ENCODE peak calls at places on chromosomes 1 and 21, in four cellular contexts. W, H, D and F are unnamed samples. For H3K9me3, the result is how much of the 10 kb centered on the place peaks cover.

GRCh38 chr1:31239653-31240241 is at the start of gene NKAIN1:
- DNase-seq in W (no peak), H (peak), D (peak), F (no peak)

GRCh38 chr1:39701092-39701460 is 9.8 kb upstream of the HPCAL4 start:
- DNase-seq in H (no peak), W (peak), D (peak), F (no peak)

GRCh38 chr1:219092206-219092605 is 81.5 kb upstream of the LYPLAL1 start:
- DNase-seq in H (no peak), W (no peak), D (peak), F (no peak)

GRCh38 chr21:16891821-16892220 is 621.0 kb upstream of the CXADR start:
- DNase-seq in W (no peak), H (no peak), D (peak), F (no peak)

GRCh38 chr21:44510508-44511218 is 29.3 kb downstream of the KRTAP10-1 start:
- DNase-seq in W (no peak), H (peak), D (peak), F (peak)

GRCh38 chr1:217620814-217621213 is 10.1 kb downstream of the GPATCH2 start:
- DNase-seq in W (no peak), H (no peak), D (no peak), F (no peak)

GRCh38 chr21:36541721-36542139 is 61.8 kb upstream of the CLDN14 start:
- DNase-seq in D (no peak), W (no peak), H (no peak), F (no peak)

GRCh38 chr1:109815809-109816791 is 52.4 kb upstream of the EPS8L3 start:
- DNase-seq in H (no peak), D (no peak), W (no peak), F (no peak)

GRCh38 chr1:1298861-1299685 is 8.7 kb downstream of the ACAP3 start:
- DNase-seq in W (no peak), H (no peak), D (no peak), F (no peak)

GRCh38 chr1:67978988-67979516 is 71.4 kb downstream of the DIRAS3 start:
- DNase-seq in D (peak), H (no peak), W (no peak), F (no peak)

GRCh38 chr1:201745023-201745422 is 83.9 kb upstream of the IPO9 start:
- DNase-seq in W (no peak), D (peak), H (no peak), F (no peak)

GRCh38 chr1:184641894-184642293 is 112.8 kb downstream of the EDEM3 start:
- DNase-seq in H (no peak), W (no peak), D (no peak), F (no peak)

GRCh38 chr1:58762806-58763205 is 21.0 kb downstream of the JUN start:
- DNase-seq in W (no peak), D (peak), H (no peak), F (no peak)

GRCh38 chr1:200880212-200880611 is 7.4 kb downstream of the GPR25 start:
- DNase-seq in D (no peak), W (no peak), H (no peak), F (no peak)

GRCh38 chr1:202639500-202639899 is 70.8 kb downstream of the SYT2 start:
- DNase-seq in H (no peak), D (peak), W (no peak), F (no peak)

GRCh38 chr1:204130989-204131892 is 20.6 kb downstream of the ETNK2 start:
- DNase-seq in W (peak), D (peak), H (no peak), F (no peak)

GRCh38 chr21:46118871-46119564 is 21.1 kb downstream of the COL6A2 start:
- DNase-seq in W (peak), H (peak), D (no peak), F (peak)

GRCh38 chr1:181114574-181115366 is 26.3 kb downstream of the IER5 start:
- DNase-seq in W (no peak), H (no peak), D (no peak), F (no peak)

GRCh38 chr21:45880097-45881068 is 101.2 kb upstream of the COL6A1 start:
- DNase-seq in H (peak), D (peak), W (no peak), F (peak)

GRCh38 chr1:110638062-110638461 is 31.9 kb upstream of the KCNA2 start:
- DNase-seq in D (no peak), H (no peak), W (no peak), F (no peak)

GRCh38 chr1:156251527-156251926 is 3.7 kb upstream of the PAQR6 start:
- DNase-seq in W (no peak), H (no peak), D (no peak), F (no peak)

GRCh38 chr1:65247419-65248359 is 61.7 kb upstream of the DNAJC6 start:
- DNase-seq in H (no peak), D (peak), W (no peak), F (no peak)

GRCh38 chr21:44931137-44931500 is 8.7 kb upstream of the SLX9 start:
- DNase-seq in H (peak), W (no peak), D (peak), F (no peak)

GRCh38 chr1:63902844-63903589 is 129.2 kb downstream of the ROR1 start:
- DNase-seq in D (peak), H (no peak), W (peak), F (no peak)

GRCh38 chr21:23475518-23476189 is 2131.6 kb downstream of the MRPL39 start:
- DNase-seq in W (no peak), H (no peak), D (peak), F (no peak)

GRCh38 chr21:23480591-23481270 is 2126.6 kb downstream of the MRPL39 start:
- DNase-seq in D (no peak), H (no peak), W (no peak), F (no peak)

DNA sequence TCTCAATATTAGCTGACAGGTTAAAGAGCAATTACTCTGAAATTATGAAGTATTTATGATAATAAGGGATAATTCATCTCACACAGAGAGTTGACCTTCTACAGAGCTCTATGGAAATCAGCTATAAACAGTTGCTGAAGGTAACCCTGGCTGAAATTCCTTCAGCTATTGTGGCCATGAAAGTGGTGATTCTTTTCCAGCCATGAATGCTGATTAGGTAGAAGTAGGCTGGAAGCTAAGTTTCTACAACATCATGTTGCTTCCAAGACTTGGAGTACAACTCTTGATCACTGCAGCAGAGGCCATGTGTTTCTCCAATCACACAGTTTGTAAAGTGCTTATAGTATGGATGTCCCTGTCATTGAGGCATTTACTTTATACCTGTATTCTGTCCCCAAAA is 2128.9 kb downstream of the MRPL39 start:
- DNase-seq in W (no peak), D (no peak), H (no peak), F (no peak)
- H3K9me3 ChIP-seq in W (under half), D (under half), H (under half), F (under half)

GRCh38 chr1:2822621-2823145 is 21.2 kb upstream of the TTC34 start:
- DNase-seq in W (no peak), D (no peak), H (no peak), F (no peak)
- H3K9me3 ChIP-seq in W (under half), D (under half), H (under half), F (under half)

GRCh38 chr1:2908561-2908960 is 107.1 kb upstream of the TTC34 start:
- DNase-seq in D (no peak), W (no peak), H (no peak), F (no peak)

GRCh38 chr1:2908081-2908480 is 106.6 kb upstream of the TTC34 start:
- DNase-seq in H (no peak), D (no peak), W (no peak), F (no peak)

GRCh38 chr1:2909797-2910196 is 108.3 kb upstream of the TTC34 start:
- DNase-seq in W (no peak), H (no peak), D (no peak), F (no peak)

GRCh38 chr1:2911391-2912178 is 109.7 kb upstream of the ACTRT2 start:
- DNase-seq in H (no peak), D (no peak), W (no peak), F (no peak)

DNA sequence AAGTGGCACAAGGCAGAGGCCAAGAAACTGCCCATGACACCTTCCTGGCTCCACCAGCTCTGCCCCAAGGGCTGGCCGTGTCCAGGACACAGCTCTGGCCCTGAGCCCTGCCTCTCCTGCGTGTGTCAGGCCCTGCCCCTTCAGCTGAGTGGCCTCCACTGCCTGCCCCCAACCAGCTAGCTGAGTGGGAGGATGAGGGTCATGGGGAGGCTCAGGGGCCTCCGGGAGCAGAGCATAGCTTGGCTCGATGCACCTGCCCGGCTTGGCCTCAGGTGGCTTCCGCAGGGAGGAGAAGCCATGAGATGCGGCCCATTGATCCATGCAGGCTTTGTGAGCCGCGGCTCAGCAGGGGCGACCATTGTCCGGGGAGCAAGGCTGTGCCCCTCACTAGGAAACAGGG is 108.7 kb upstream of the TTC34 start:
- DNase-seq in D (no peak), H (no peak), W (no peak), F (no peak)
- H3K9me3 ChIP-seq in D (under half), H (under half), W (under half), F (under half)

GRCh38 chr1:2783069-2783434 is 18.4 kb downstream of the TTC34 start:
- DNase-seq in H (peak), W (no peak), D (no peak), F (no peak)
- H3K9me3 ChIP-seq in H (under half), W (under half), D (under half), F (under half)

GRCh38 chr21:33655591-33656221 is 13.4 kb downstream of the ITSN1 start:
- DNase-seq in D (peak), W (no peak), H (no peak), F (no peak)
- H3K9me3 ChIP-seq in D (under half), W (under half), H (under half), F (under half)

GRCh38 chr21:40176732-40177131 is 309.5 kb downstream of the PCP4 start:
- DNase-seq in W (no peak), D (no peak), H (no peak), F (no peak)
- H3K9me3 ChIP-seq in W (under half), D (under half), H (under half), F (under half)

DNA sequence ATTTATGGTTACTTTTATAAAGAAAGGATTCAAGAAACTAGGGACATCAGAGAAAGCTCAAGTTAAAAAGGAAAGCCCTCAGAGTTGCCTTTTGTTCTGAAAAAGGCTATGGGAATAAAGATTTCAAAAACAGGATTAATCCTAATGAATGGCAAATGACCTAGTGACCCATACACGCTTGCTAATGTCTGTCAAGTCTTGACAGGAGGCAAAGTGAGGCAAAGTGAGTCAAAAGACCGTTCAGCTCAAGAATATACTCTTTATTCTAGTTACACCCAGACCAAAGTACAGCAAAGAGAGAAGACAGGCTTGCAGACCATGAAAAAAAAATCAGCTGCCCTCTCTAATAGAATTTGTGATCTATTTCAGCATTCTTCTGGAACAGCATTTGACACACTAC is 3.5 kb downstream of the ZNF436 start:
- DNase-seq in W (no peak), H (no peak), D (no peak), F (no peak)
- H3K9me3 ChIP-seq in W (under half), H (under half), D (under half), F (under half)

GRCh38 chr1:227925582-227926198 is 22.0 kb downstream of the WNT9A start:
- DNase-seq in D (no peak), W (no peak), H (no peak), F (no peak)

GRCh38 chr1:227923353-227924167 is 24.2 kb downstream of the WNT9A start:
- DNase-seq in H (no peak), W (no peak), D (no peak), F (no peak)

GRCh38 chr1:227922501-227923352 is 25.0 kb downstream of the WNT9A start:
- DNase-seq in H (no peak), W (no peak), D (no peak), F (no peak)

GRCh38 chr1:227924838-227925574 is 22.7 kb downstream of the WNT9A start:
- DNase-seq in H (peak), W (no peak), D (no peak), F (no peak)

GRCh38 chr1:227924168-227924837 is 23.4 kb downstream of the WNT9A start:
- DNase-seq in H (no peak), D (no peak), W (no peak), F (no peak)
- H3K9me3 ChIP-seq in H (under half), D (under half), W (under half), F (under half)

GRCh38 chr21:27021801-27022200 is 54.9 kb upstream of the ADAMTS5 start:
- DNase-seq in D (no peak), H (no peak), W (no peak), F (no peak)

GRCh38 chr21:27024316-27024715 is 57.4 kb upstream of the ADAMTS5 start:
- DNase-seq in H (no peak), W (no peak), D (peak), F (no peak)

GRCh38 chr21:27024971-27025370 is 58.1 kb upstream of the ADAMTS5 start:
- DNase-seq in H (no peak), W (no peak), D (no peak), F (no peak)

GRCh38 chr21:27021046-27021445 is 54.2 kb upstream of the ADAMTS5 start:
- DNase-seq in H (no peak), D (no peak), W (no peak), F (no peak)

DNA sequence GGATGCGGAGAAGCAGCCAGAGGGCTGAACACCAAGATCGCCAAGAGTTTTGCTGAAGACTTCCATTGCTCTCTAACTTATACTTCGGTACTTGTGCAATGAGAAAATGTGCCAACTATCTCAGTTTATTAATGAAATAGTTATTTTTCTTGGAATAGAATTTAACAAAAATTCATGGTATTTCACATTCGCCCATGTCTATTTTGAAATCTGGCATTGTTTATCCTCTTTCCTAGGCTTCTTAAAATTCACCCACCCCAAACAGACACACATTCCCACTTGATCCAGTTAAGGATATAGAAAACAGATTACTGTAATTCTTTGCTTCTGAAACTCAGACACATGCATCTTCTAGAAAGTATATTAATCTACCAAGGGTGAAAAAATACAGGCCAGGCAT is 56.3 kb upstream of the ADAMTS5 start:
- DNase-seq in W (no peak), H (no peak), D (no peak), F (no peak)
- H3K9me3 ChIP-seq in W (under half), H (under half), D (under half), F (under half)

GRCh38 chr1:47840791-47841190 is 156.4 kb downstream of the TRABD2B start:
- DNase-seq in D (no peak), H (no peak), W (no peak), F (no peak)

GRCh38 chr1:47839460-47839760 is 157.8 kb downstream of the TRABD2B start:
- DNase-seq in D (no peak), W (no peak), H (peak), F (no peak)

GRCh38 chr1:47841356-47841755 is 155.8 kb downstream of the TRABD2B start:
- DNase-seq in W (no peak), H (peak), D (no peak), F (no peak)

GRCh38 chr1:47838562-47839459 is 158.4 kb downstream of the TRABD2B start:
- DNase-seq in H (peak), D (no peak), W (no peak), F (no peak)

DNA sequence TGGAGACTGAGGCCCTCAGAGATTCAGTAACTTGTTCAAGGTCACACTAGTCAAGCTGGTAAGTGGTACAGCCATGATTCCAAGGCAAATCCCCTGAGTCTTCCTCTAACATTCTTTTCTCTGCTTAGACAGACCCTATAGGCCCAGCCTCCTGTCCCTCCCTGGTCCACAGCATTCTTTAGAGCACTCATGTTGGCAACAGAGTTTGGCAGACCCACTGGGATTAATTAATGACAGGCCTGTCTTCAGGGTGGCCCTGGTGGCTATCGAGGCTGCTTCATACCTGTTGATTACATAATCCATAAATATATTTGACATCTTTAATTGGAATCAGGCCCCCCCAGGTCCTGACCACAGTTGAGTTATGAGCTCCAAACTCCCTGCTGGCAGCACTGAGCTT is 156.8 kb downstream of the TRABD2B start:
- DNase-seq in D (no peak), H (peak), W (no peak), F (no peak)
- H3K9me3 ChIP-seq in D (under half), H (under half), W (under half), F (under half)